ENCODE peak calls at places on chromosome 19, in eight cellular contexts. U is A172; B is EH; G is pancreas; V is lower leg skin; D is stimulated activated CD8-positive, alpha-beta memory T cell treated with anti-CD3 and anti-CD28 coated beads, Interleukin-15, amount 100 ng/mL, for 48 hours; H is dermis blood vessel endothelial cell; A is HepG2. Q is an unnamed sample.

GRCh38 chr19:15418112-15418587 is 638 bp downstream of the AKAP8L start:
- DNase-seq in U (peak), B (peak), G (no peak), V (no peak), D (no peak), H (peak), A (no peak), Q (no peak)

GRCh38 chr19:7515091-7515470 is 822 bp upstream of the ZNF358 start:
- DNase-seq in U (no peak), B (peak), G (no peak), V (no peak), D (no peak), H (no peak), A (no peak), Q (peak)

GRCh38 chr19:35105411-35106290 is 10.0 kb upstream of the FXYD3 start:
- DNase-seq in U (no peak), B (no peak), G (peak), V (no peak), D (no peak), H (no peak), A (no peak), Q (no peak)

GRCh38 chr19:18789883-18790565 is 1.1 kb downstream of the COMP start:
- DNase-seq in U (no peak), B (peak), G (no peak), V (no peak), D (no peak), H (peak), A (no peak), Q (no peak)

GRCh38 chr19:51703655-51704515 is 10.8 kb downstream of the SPACA6 start:
- DNase-seq in U (no peak), B (peak), G (peak), V (peak), D (peak), H (peak), A (peak), Q (peak)

GRCh38 chr19:49210108-49210900 is 52.7 kb downstream of the TRPM4 start:
- DNase-seq in U (no peak), B (peak), G (peak), V (no peak), D (no peak), H (no peak), A (no peak), Q (no peak)

GRCh38 chr19:51803965-51804364 is 9.0 kb downstream of the FPR3 start:
- DNase-seq in U (no peak), B (no peak), G (no peak), V (no peak), D (no peak), H (no peak), A (no peak), Q (no peak)

GRCh38 chr19:3699071-3699740 is 1.1 kb downstream of the PIP5K1C start:
- DNase-seq in U (peak), B (peak), G (peak), V (peak), D (no peak), H (peak), A (no peak), Q (no peak)

GRCh38 chr19:7063339-7063738 is 4.9 kb upstream of the MBD3L3 start:
- DNase-seq in U (no peak), B (no peak), G (no peak), V (no peak), D (no peak), H (no peak), A (no peak), Q (no peak)

GRCh38 chr19:18326772-18327171 is 3.9 kb upstream of the LSM4 start:
- DNase-seq in U (no peak), B (no peak), G (no peak), V (no peak), D (no peak), H (no peak), A (no peak), Q (no peak)

GRCh38 chr19:531009-531752 is 379 bp upstream of the CDC34 start:
- DNase-seq in U (peak), B (peak), G (peak), V (no peak), D (peak), H (peak), A (peak), Q (no peak)

GRCh38 chr19:49056101-49056901 is 1.2 kb downstream of the CGB7 start:
- DNase-seq in U (peak), B (peak), G (peak), V (no peak), D (peak), H (peak), A (peak), Q (no peak)

GRCh38 chr19:41239961-41240574 is 21.0 kb downstream of the AXL start:
- DNase-seq in U (no peak), B (no peak), G (no peak), V (no peak), D (no peak), H (no peak), A (no peak), Q (no peak)

GRCh38 chr19:925912-926594 is at the start of gene ARID3A:
- DNase-seq in U (no peak), B (no peak), G (peak), V (no peak), D (no peak), H (peak), A (no peak), Q (no peak)

GRCh38 chr19:18253716-18254115 is 20.5 kb downstream of the IQCN start:
- DNase-seq in U (no peak), B (no peak), G (no peak), V (peak), D (no peak), H (no peak), A (no peak), Q (no peak)

GRCh38 chr19:4609878-4610511 is 29.3 kb upstream of the TNFAIP8L1 start:
- DNase-seq in U (no peak), B (no peak), G (peak), V (no peak), D (no peak), H (no peak), A (no peak), Q (no peak)